ENCODE peak calls at places on chromosomes 11 and 22, in ten cellular contexts. One of them, this sample, is unnamed.

GRCh38 chr11:72343159-72343756 is 91.1 kb downstream of the CLPB start:
- DNase-seq in T-helper 17 cell: no peak
- DNase-seq in KG1: peak; percentile 29
- DNase-seq in HT-29: no peak
- DNase-seq in nephron progenitor cell: no peak
- DNase-seq in NCI-H526 treated with DMSO at 0.1 percent for 48 hours: no peak
- DNase-seq in SW 1271: no peak
- DNase-seq in HTR-8/SVneo: no peak
- DNase-seq in ELR: no peak
- DNase-seq in epithelial cell of esophagus: no peak
- DNase-seq in this sample: no peak

GRCh38 chr11:44813401-44813800 is 86.6 kb downstream of the TSPAN18 start:
- DNase-seq in T-helper 17 cell: no peak
- DNase-seq in KG1: no peak
- DNase-seq in HT-29: no peak
- DNase-seq in nephron progenitor cell: no peak
- DNase-seq in NCI-H526 treated with DMSO at 0.1 percent for 48 hours: no peak
- DNase-seq in SW 1271: no peak
- DNase-seq in HTR-8/SVneo: no peak
- DNase-seq in ELR: no peak
- DNase-seq in epithelial cell of esophagus: no peak
- DNase-seq in this sample: no peak

GRCh38 chr11:7555067-7555699 is 41.4 kb downstream of the PPFIBP2 start:
- DNase-seq in T-helper 17 cell: no peak
- DNase-seq in KG1: no peak
- DNase-seq in HT-29: no peak
- DNase-seq in nephron progenitor cell: no peak
- DNase-seq in NCI-H526 treated with DMSO at 0.1 percent for 48 hours: no peak
- DNase-seq in SW 1271: no peak
- DNase-seq in HTR-8/SVneo: no peak
- DNase-seq in ELR: no peak
- DNase-seq in epithelial cell of esophagus: no peak
- DNase-seq in this sample: no peak

GRCh38 chr11:94725071-94725470 is 43.1 kb upstream of the AMOTL1 start:
- DNase-seq in T-helper 17 cell: no peak
- DNase-seq in KG1: no peak
- DNase-seq in HT-29: no peak
- DNase-seq in nephron progenitor cell: no peak
- DNase-seq in NCI-H526 treated with DMSO at 0.1 percent for 48 hours: no peak
- DNase-seq in SW 1271: no peak
- DNase-seq in HTR-8/SVneo: no peak
- DNase-seq in ELR: no peak
- DNase-seq in epithelial cell of esophagus: peak; percentile 76
- DNase-seq in this sample: no peak

GRCh38 chr11:95378789-95379188 is 147.8 kb upstream of the SESN3 start:
- DNase-seq in T-helper 17 cell: no peak
- DNase-seq in KG1: no peak
- DNase-seq in HT-29: no peak
- DNase-seq in nephron progenitor cell: no peak
- DNase-seq in NCI-H526 treated with DMSO at 0.1 percent for 48 hours: no peak
- DNase-seq in SW 1271: no peak
- DNase-seq in HTR-8/SVneo: no peak
- DNase-seq in ELR: no peak
- DNase-seq in epithelial cell of esophagus: no peak
- DNase-seq in this sample: no peak

GRCh38 chr11:112355726-112356125 is 95.1 kb upstream of the PLET1 start:
- DNase-seq in T-helper 17 cell: no peak
- DNase-seq in KG1: no peak
- DNase-seq in HT-29: peak; percentile 33
- DNase-seq in nephron progenitor cell: peak; percentile 39
- DNase-seq in NCI-H526 treated with DMSO at 0.1 percent for 48 hours: peak; percentile 58
- DNase-seq in SW 1271: no peak
- DNase-seq in HTR-8/SVneo: peak; percentile 64
- DNase-seq in ELR: peak; percentile 44
- DNase-seq in epithelial cell of esophagus: peak; percentile 55
- DNase-seq in this sample: no peak

GRCh38 chr22:29520851-29521250 is 32.7 kb downstream of the THOC5 start:
- DNase-seq in T-helper 17 cell: no peak
- DNase-seq in KG1: no peak
- DNase-seq in HT-29: no peak
- DNase-seq in nephron progenitor cell: no peak
- DNase-seq in NCI-H526 treated with DMSO at 0.1 percent for 48 hours: no peak
- DNase-seq in SW 1271: no peak
- DNase-seq in HTR-8/SVneo: no peak
- DNase-seq in ELR: peak; percentile 92
- DNase-seq in epithelial cell of esophagus: peak; percentile 60
- DNase-seq in this sample: no peak

GRCh38 chr11:17036666-17037658 is 22.7 kb upstream of the PLEKHA7 start:
- DNase-seq in T-helper 17 cell: no peak
- DNase-seq in KG1: no peak
- DNase-seq in HT-29: peak; percentile 38
- DNase-seq in nephron progenitor cell: no peak
- DNase-seq in NCI-H526 treated with DMSO at 0.1 percent for 48 hours: no peak
- DNase-seq in SW 1271: no peak
- DNase-seq in HTR-8/SVneo: no peak
- DNase-seq in ELR: no peak
- DNase-seq in epithelial cell of esophagus: peak; percentile 10
- DNase-seq in this sample: no peak

GRCh38 chr11:35619030-35619753 is 932 bp downstream of the FJX1 start:
- DNase-seq in T-helper 17 cell: no peak
- DNase-seq in KG1: no peak
- DNase-seq in HT-29: peak; percentile 9
- DNase-seq in nephron progenitor cell: peak; percentile 57
- DNase-seq in NCI-H526 treated with DMSO at 0.1 percent for 48 hours: peak; percentile 82
- DNase-seq in SW 1271: no peak
- DNase-seq in HTR-8/SVneo: no peak
- DNase-seq in ELR: peak; percentile 57
- DNase-seq in epithelial cell of esophagus: peak; percentile 73
- DNase-seq in this sample: no peak

GRCh38 chr11:17014774-17015638 is 792 bp upstream of the PLEKHA7 start:
- DNase-seq in T-helper 17 cell: no peak
- DNase-seq in KG1: no peak
- DNase-seq in HT-29: peak; percentile 88
- DNase-seq in nephron progenitor cell: peak; percentile 22
- DNase-seq in NCI-H526 treated with DMSO at 0.1 percent for 48 hours: peak; percentile 89
- DNase-seq in SW 1271: no peak
- DNase-seq in HTR-8/SVneo: no peak
- DNase-seq in ELR: peak; percentile 52
- DNase-seq in epithelial cell of esophagus: peak; percentile 89
- DNase-seq in this sample: no peak

GRCh38 chr22:32587449-32587848 is 112.8 kb downstream of the FBXO7 start:
- DNase-seq in T-helper 17 cell: no peak
- DNase-seq in KG1: no peak
- DNase-seq in HT-29: no peak
- DNase-seq in nephron progenitor cell: no peak
- DNase-seq in NCI-H526 treated with DMSO at 0.1 percent for 48 hours: no peak
- DNase-seq in SW 1271: no peak
- DNase-seq in HTR-8/SVneo: no peak
- DNase-seq in ELR: peak; percentile 40
- DNase-seq in epithelial cell of esophagus: no peak
- DNase-seq in this sample: no peak

GRCh38 chr11:64998690-64999431 is 2.1 kb upstream of the BATF2 start:
- DNase-seq in T-helper 17 cell: no peak
- DNase-seq in KG1: no peak
- DNase-seq in HT-29: peak; percentile 68
- DNase-seq in nephron progenitor cell: no peak
- DNase-seq in NCI-H526 treated with DMSO at 0.1 percent for 48 hours: peak; percentile 83
- DNase-seq in SW 1271: no peak
- DNase-seq in HTR-8/SVneo: no peak
- DNase-seq in ELR: no peak
- DNase-seq in epithelial cell of esophagus: no peak
- DNase-seq in this sample: no peak

GRCh38 chr11:92653448-92653847 is 316.0 kb upstream of the MTNR1B start:
- DNase-seq in T-helper 17 cell: no peak
- DNase-seq in KG1: no peak
- DNase-seq in HT-29: no peak
- DNase-seq in nephron progenitor cell: no peak
- DNase-seq in NCI-H526 treated with DMSO at 0.1 percent for 48 hours: no peak
- DNase-seq in SW 1271: no peak
- DNase-seq in HTR-8/SVneo: no peak
- DNase-seq in ELR: no peak
- DNase-seq in epithelial cell of esophagus: no peak
- DNase-seq in this sample: no peak

GRCh38 chr11:64125676-64126075 is 40.2 kb downstream of the MACROD1 start:
- DNase-seq in T-helper 17 cell: no peak
- DNase-seq in KG1: no peak
- DNase-seq in HT-29: no peak
- DNase-seq in nephron progenitor cell: no peak
- DNase-seq in NCI-H526 treated with DMSO at 0.1 percent for 48 hours: no peak
- DNase-seq in SW 1271: no peak
- DNase-seq in HTR-8/SVneo: no peak
- DNase-seq in ELR: no peak
- DNase-seq in epithelial cell of esophagus: no peak
- DNase-seq in this sample: no peak

GRCh38 chr11:106087815-106088435 is 10.5 kb downstream of the AASDHPPT start:
- DNase-seq in T-helper 17 cell: peak; percentile 11
- DNase-seq in KG1: peak; percentile 54
- DNase-seq in HT-29: peak; percentile 83
- DNase-seq in nephron progenitor cell: peak; percentile 44
- DNase-seq in NCI-H526 treated with DMSO at 0.1 percent for 48 hours: peak; percentile 67
- DNase-seq in SW 1271: no peak
- DNase-seq in HTR-8/SVneo: peak; percentile 7
- DNase-seq in ELR: peak; percentile 63
- DNase-seq in epithelial cell of esophagus: peak; percentile 66
- DNase-seq in this sample: no peak

GRCh38 chr11:116506446-116506845 is 266.3 kb downstream of the BUD13 start:
- DNase-seq in T-helper 17 cell: no peak
- DNase-seq in KG1: no peak
- DNase-seq in HT-29: no peak
- DNase-seq in nephron progenitor cell: no peak
- DNase-seq in NCI-H526 treated with DMSO at 0.1 percent for 48 hours: no peak
- DNase-seq in SW 1271: no peak
- DNase-seq in HTR-8/SVneo: no peak
- DNase-seq in ELR: no peak
- DNase-seq in epithelial cell of esophagus: no peak
- DNase-seq in this sample: no peak

GRCh38 chr11:113473983-113474361 is 1.2 kb downstream of the DRD2 start:
- DNase-seq in T-helper 17 cell: no peak
- DNase-seq in KG1: no peak
- DNase-seq in HT-29: no peak
- DNase-seq in nephron progenitor cell: no peak
- DNase-seq in NCI-H526 treated with DMSO at 0.1 percent for 48 hours: no peak
- DNase-seq in SW 1271: no peak
- DNase-seq in HTR-8/SVneo: no peak
- DNase-seq in ELR: no peak
- DNase-seq in epithelial cell of esophagus: no peak
- DNase-seq in this sample: no peak

GRCh38 chr11:46446343-46446751 is 54.8 kb upstream of the CHRM4 start:
- DNase-seq in T-helper 17 cell: no peak
- DNase-seq in KG1: no peak
- DNase-seq in HT-29: no peak
- DNase-seq in nephron progenitor cell: no peak
- DNase-seq in NCI-H526 treated with DMSO at 0.1 percent for 48 hours: no peak
- DNase-seq in SW 1271: no peak
- DNase-seq in HTR-8/SVneo: no peak
- DNase-seq in ELR: peak; percentile 5
- DNase-seq in epithelial cell of esophagus: no peak
- DNase-seq in this sample: no peak

GRCh38 chr11:10885703-10886363 is 28.0 kb upstream of the ZBED5 start:
- DNase-seq in T-helper 17 cell: no peak
- DNase-seq in KG1: no peak
- DNase-seq in HT-29: no peak
- DNase-seq in nephron progenitor cell: no peak
- DNase-seq in NCI-H526 treated with DMSO at 0.1 percent for 48 hours: no peak
- DNase-seq in SW 1271: no peak
- DNase-seq in HTR-8/SVneo: no peak
- DNase-seq in ELR: no peak
- DNase-seq in epithelial cell of esophagus: no peak
- DNase-seq in this sample: no peak

GRCh38 chr22:42745118-42745517 is 24.4 kb upstream of the A4GALT start:
- DNase-seq in T-helper 17 cell: no peak
- DNase-seq in KG1: no peak
- DNase-seq in HT-29: peak; percentile 62
- DNase-seq in nephron progenitor cell: no peak
- DNase-seq in NCI-H526 treated with DMSO at 0.1 percent for 48 hours: no peak
- DNase-seq in SW 1271: no peak
- DNase-seq in HTR-8/SVneo: peak; percentile 60
- DNase-seq in ELR: peak; percentile 76
- DNase-seq in epithelial cell of esophagus: peak; percentile 71
- DNase-seq in this sample: no peak

GRCh38 chr11:94131363-94132115 is 2.9 kb downstream of the PANX1 start:
- DNase-seq in T-helper 17 cell: no peak
- DNase-seq in KG1: no peak
- DNase-seq in HT-29: no peak
- DNase-seq in nephron progenitor cell: no peak
- DNase-seq in NCI-H526 treated with DMSO at 0.1 percent for 48 hours: no peak
- DNase-seq in SW 1271: no peak
- DNase-seq in HTR-8/SVneo: no peak
- DNase-seq in ELR: peak; percentile 43
- DNase-seq in epithelial cell of esophagus: peak; percentile 77
- DNase-seq in this sample: no peak

GRCh38 chr11:82831364-82831763 is 68.9 kb downstream of the PRCP start:
- DNase-seq in T-helper 17 cell: no peak
- DNase-seq in KG1: no peak
- DNase-seq in HT-29: no peak
- DNase-seq in nephron progenitor cell: no peak
- DNase-seq in NCI-H526 treated with DMSO at 0.1 percent for 48 hours: no peak
- DNase-seq in SW 1271: no peak
- DNase-seq in HTR-8/SVneo: no peak
- DNase-seq in ELR: no peak
- DNase-seq in epithelial cell of esophagus: no peak
- DNase-seq in this sample: no peak

GRCh38 chr11:71358963-71359567 is 89.1 kb downstream of the DHCR7 start:
- DNase-seq in T-helper 17 cell: no peak
- DNase-seq in KG1: no peak
- DNase-seq in HT-29: no peak
- DNase-seq in nephron progenitor cell: no peak
- DNase-seq in NCI-H526 treated with DMSO at 0.1 percent for 48 hours: no peak
- DNase-seq in SW 1271: no peak
- DNase-seq in HTR-8/SVneo: no peak
- DNase-seq in ELR: no peak
- DNase-seq in epithelial cell of esophagus: no peak
- DNase-seq in this sample: no peak

GRCh38 chr11:117039897-117040296 is 58.3 kb downstream of the SIK3 start:
- DNase-seq in T-helper 17 cell: no peak
- DNase-seq in KG1: no peak
- DNase-seq in HT-29: no peak
- DNase-seq in nephron progenitor cell: no peak
- DNase-seq in NCI-H526 treated with DMSO at 0.1 percent for 48 hours: no peak
- DNase-seq in SW 1271: no peak
- DNase-seq in HTR-8/SVneo: no peak
- DNase-seq in ELR: peak; percentile 42
- DNase-seq in epithelial cell of esophagus: peak; percentile 81
- DNase-seq in this sample: no peak

GRCh38 chr11:15124528-15124927 is 9.8 kb downstream of the INSC start:
- DNase-seq in T-helper 17 cell: no peak
- DNase-seq in KG1: no peak
- DNase-seq in HT-29: no peak
- DNase-seq in nephron progenitor cell: no peak
- DNase-seq in NCI-H526 treated with DMSO at 0.1 percent for 48 hours: no peak
- DNase-seq in SW 1271: no peak
- DNase-seq in HTR-8/SVneo: no peak
- DNase-seq in ELR: no peak
- DNase-seq in epithelial cell of esophagus: no peak
- DNase-seq in this sample: no peak

GRCh38 chr22:46815896-46816721 is 53.7 kb downstream of the TBC1D22A start:
- DNase-seq in T-helper 17 cell: no peak
- DNase-seq in KG1: no peak
- DNase-seq in HT-29: no peak
- DNase-seq in nephron progenitor cell: no peak
- DNase-seq in NCI-H526 treated with DMSO at 0.1 percent for 48 hours: no peak
- DNase-seq in SW 1271: no peak
- DNase-seq in HTR-8/SVneo: no peak
- DNase-seq in ELR: peak; percentile 66
- DNase-seq in epithelial cell of esophagus: no peak
- DNase-seq in this sample: no peak